ENCODE peak calls at places on chromosomes 12 and 14, in seven cellular contexts. B, O, P, C, T, X and E are unnamed samples.

GRCh38 chr12:42130670-42131402 is 13.8 kb downstream of the GXYLT1 start:
- DNase-seq in T (no peak), X (no peak), B (no peak), C (peak; percentile 4), P (no peak), O (peak; percentile 54), E (peak; percentile 64)

GRCh38 chr14:24392327-24393098 is 6.3 kb upstream of the NYNRIN start:
- DNase-seq in B (no peak), P (no peak), X (peak; percentile 51), O (peak; percentile 38), C (peak; percentile 56), T (no peak), E (peak; percentile 67)

GRCh38 chr12:105933671-105934665 is 204.8 kb downstream of the NUAK1 start:
- DNase-seq in T (no peak), O (peak; percentile 95), C (no peak), B (no peak), P (no peak), X (peak; percentile 86), E (peak; percentile 99)

GRCh38 chr12:62331306-62331705 is 71.1 kb downstream of the USP15 start:
- DNase-seq in T (no peak), B (no peak), P (no peak), X (no peak), C (no peak), O (no peak), E (no peak)

GRCh38 chr12:4441355-4442330 is 4.0 kb downstream of the FGF6 start:
- DNase-seq in C (peak; percentile 97), O (no peak), P (no peak), B (peak; percentile 41), T (peak; percentile 79), X (no peak), E (no peak)

GRCh38 chr12:40105265-40105514 is 691 bp downstream of the SLC2A13 start:
- DNase-seq in P (peak; percentile 33), C (no peak), O (no peak), B (no peak), T (no peak), X (peak; percentile 33), E (no peak)

GRCh38 chr12:12718853-12719252 is 1.7 kb downstream of the CDKN1B start:
- DNase-seq in T (no peak), X (no peak), B (no peak), C (no peak), P (no peak), O (peak; percentile 64), E (peak; percentile 76)

GRCh38 chr12:68591716-68592437 is 18.8 kb upstream of the RAP1B start:
- DNase-seq in P (no peak), X (no peak), O (no peak), B (no peak), C (no peak), T (no peak), E (no peak)

GRCh38 chr12:12387521-12387920 is 30.6 kb downstream of the BORCS5 start:
- DNase-seq in O (no peak), P (no peak), X (no peak), T (no peak), B (no peak), C (no peak), E (peak; percentile 59)

GRCh38 chr14:77482422-77482821 is 16.2 kb downstream of the ISM2 start:
- DNase-seq in T (no peak), O (no peak), C (no peak), X (no peak), P (no peak), B (no peak), E (no peak)

GRCh38 chr14:57686317-57686716 is 179.6 kb downstream of the SLC35F4 start:
- DNase-seq in C (no peak), X (no peak), O (no peak), B (no peak), P (no peak), T (no peak), E (no peak)

GRCh38 chr12:41368006-41368405 is 179.9 kb downstream of the PDZRN4 start:
- DNase-seq in T (no peak), C (peak; percentile 33), O (no peak), X (no peak), B (no peak), P (no peak), E (peak; percentile 1)

GRCh38 chr14:87405563-87405962 is 587.4 kb downstream of the GALC start:
- DNase-seq in P (no peak), X (no peak), C (no peak), T (no peak), B (no peak), O (no peak), E (no peak)

GRCh38 chr12:6452908-6453630 is 1.2 kb downstream of the TAPBPL start:
- DNase-seq in C (no peak), B (no peak), O (no peak), X (no peak), T (no peak), P (no peak), E (no peak)

GRCh38 chr12:107236824-107237467 is 143.6 kb upstream of the CRY1 start:
- DNase-seq in B (no peak), T (no peak), O (no peak), P (no peak), C (peak; percentile 20), X (no peak), E (peak; percentile 54)

GRCh38 chr12:69657376-69658137 is 41.5 kb downstream of the BEST3 start:
- DNase-seq in X (peak; percentile 25), O (peak; percentile 29), P (no peak), B (no peak), T (no peak), C (peak; percentile 38), E (peak; percentile 67)

GRCh38 chr12:42568952-42569916 is 20.3 kb downstream of the PRICKLE1 start:
- DNase-seq in O (peak; percentile 66), B (no peak), P (peak; percentile 15), C (peak; percentile 66), T (no peak), X (peak; percentile 20), E (peak; percentile 80)

GRCh38 chr14:44995770-44996294 is 33.8 kb downstream of the TOGARAM1 start:
- DNase-seq in C (no peak), B (no peak), X (no peak), O (no peak), P (no peak), T (no peak), E (peak; percentile 6)

GRCh38 chr12:32151552-32151951 is 44.9 kb downstream of the BICD1 start:
- DNase-seq in C (no peak), B (no peak), X (no peak), T (no peak), O (no peak), P (no peak), E (no peak)

GRCh38 chr14:49578141-49578540 is 8.0 kb downstream of the RPS29 start:
- DNase-seq in P (no peak), C (no peak), X (no peak), O (no peak), T (no peak), B (no peak), E (no peak)

GRCh38 chr12:12007001-12007712 is 63.6 kb upstream of the BCL2L14 start:
- DNase-seq in P (no peak), B (no peak), T (no peak), C (no peak), X (no peak), O (peak; percentile 9), E (peak; percentile 25)

GRCh38 chr12:77640356-77640755 is 190.3 kb upstream of the NAV3 start:
- DNase-seq in X (no peak), P (no peak), T (no peak), B (no peak), C (no peak), O (no peak), E (no peak)

GRCh38 chr12:77642246-77642645 is 188.4 kb upstream of the NAV3 start:
- DNase-seq in T (no peak), X (no peak), C (no peak), O (no peak), P (no peak), B (no peak), E (no peak)

GRCh38 chr12:77648716-77649115 is 182.0 kb upstream of the NAV3 start:
- DNase-seq in O (no peak), X (no peak), P (no peak), T (no peak), C (no peak), B (no peak), E (no peak)

GRCh38 chr12:77645966-77646598 is 184.6 kb upstream of the NAV3 start:
- DNase-seq in B (no peak), O (no peak), P (peak; percentile 4), T (peak; percentile 66), C (peak; percentile 57), X (no peak), E (no peak)

GRCh38 chr12:77644915-77645605 is 185.6 kb upstream of the NAV3 start:
- DNase-seq in X (no peak), O (no peak), B (no peak), C (peak; percentile 54), T (no peak), P (no peak), E (no peak)
- H3K27ac ChIP-seq in X (no peak overlapping the region), O (no peak overlapping the region), B (no peak overlapping the region), C (peak overlapping the region; percentile 36), T (no peak overlapping the region), P (no peak overlapping the region), E (no peak overlapping the region)

GRCh38 chr14:94971750-94972149 is 185.6 kb downstream of the DICER1 start:
- DNase-seq in O (no peak), X (no peak), T (no peak), C (no peak), P (no peak), B (no peak), E (no peak)

GRCh38 chr14:94977016-94977415 is 180.3 kb downstream of the DICER1 start:
- DNase-seq in T (no peak), B (no peak), P (no peak), X (no peak), O (no peak), C (peak; percentile 25), E (no peak)

GRCh38 chr14:94974893-94975292 is 182.4 kb downstream of the DICER1 start:
- DNase-seq in P (no peak), T (no peak), X (no peak), O (no peak), B (no peak), C (no peak), E (no peak)

GRCh38 chr14:94974422-94974821 is 182.9 kb downstream of the DICER1 start:
- DNase-seq in P (no peak), T (no peak), C (no peak), X (no peak), O (no peak), B (no peak), E (no peak)

GRCh38 chr14:94975366-94975765 is 182.0 kb downstream of the DICER1 start:
- DNase-seq in O (no peak), T (no peak), B (no peak), P (no peak), C (no peak), X (no peak), E (no peak)
- H2BK5ac ChIP-seq in O (no peak overlapping the region), T (no peak overlapping the region), B (no peak overlapping the region), P (no peak overlapping the region), C (no peak overlapping the region), X (no peak overlapping the region), E (no peak overlapping the region)

GRCh38 chr14:81209187-81209836 is 11.4 kb downstream of the GTF2A1 start:
- DNase-seq in O (no peak), X (no peak), C (no peak), T (no peak), P (no peak), B (no peak), E (no peak)
- H3K27ac ChIP-seq in O (no peak overlapping the region), X (no peak overlapping the region), C (no peak overlapping the region), T (no peak overlapping the region), P (no peak overlapping the region), B (no peak overlapping the region), E (no peak overlapping the region)

DNA sequence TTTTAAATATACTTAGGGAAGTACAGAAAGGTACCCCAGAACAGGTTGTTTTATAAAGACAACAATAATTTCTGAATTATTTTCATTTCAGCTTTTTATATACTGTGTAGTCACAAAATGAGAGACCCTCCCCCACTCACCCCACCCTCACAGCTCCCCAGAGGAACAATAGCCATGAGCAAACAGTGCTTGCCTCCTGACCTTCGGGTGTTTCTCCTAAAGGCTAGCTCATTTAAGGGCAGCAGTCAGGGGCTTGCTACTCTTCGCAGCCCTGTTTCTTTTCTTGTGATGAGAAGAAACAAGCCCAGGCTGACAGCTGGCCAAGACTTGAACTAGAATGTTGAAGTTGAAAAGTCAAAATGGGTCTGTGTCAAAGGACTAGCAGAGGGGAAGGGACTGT is 133.9 kb upstream of the ARHGAP5 start:
- DNase-seq in X (no peak), T (no peak), C (no peak), P (no peak), O (no peak), B (no peak), E (no peak)
- H2BK5ac ChIP-seq in X (no peak overlapping the region), T (no peak overlapping the region), C (no peak overlapping the region), P (no peak overlapping the region), O (no peak overlapping the region), B (no peak overlapping the region), E (no peak overlapping the region)